ENCODE peak calls at places on chromosomes 6 and 20, in six cellular contexts. J is nephron progenitor cell; K is AG09309; I is G401; E is D341Med; C is central memory CD8-positive, alpha-beta T cell. D is an unnamed sample.

GRCh38 chr6:148723484-148723883 is 23.3 kb upstream of the UST start:
- DNase-seq in J (no peak), K (peak), I (no peak), E (no peak), C (no peak), D (peak)

GRCh38 chr6:30720738-30721197 is 616 bp downstream of the TUBB start:
- DNase-seq in J (peak), K (no peak), I (peak), E (peak), C (no peak), D (peak)

GRCh38 chr20:43065299-43065698 is 124.4 kb downstream of the PTPRT start:
- DNase-seq in J (no peak), K (no peak), I (no peak), E (no peak), C (no peak), D (no peak)

GRCh38 chr6:106591111-106591825 is 38.0 kb downstream of the RTN4IP1 start:
- DNase-seq in J (no peak), K (peak), I (no peak), E (no peak), C (no peak), D (peak)

GRCh38 chr6:46221221-46221793 is 50.5 kb upstream of the ENPP5 start:
- DNase-seq in J (no peak), K (peak), I (peak), E (peak), C (no peak), D (peak)

GRCh38 chr20:10076126-10077080 is 41.6 kb downstream of the ANKEF1 start:
- DNase-seq in J (no peak), K (no peak), I (no peak), E (no peak), C (no peak), D (no peak)

GRCh38 chr6:15520616-15521203 is 142.1 kb downstream of the DTNBP1 start:
- DNase-seq in J (no peak), K (no peak), I (no peak), E (peak), C (no peak), D (no peak)

GRCh38 chr6:53547815-53548496 is 3.1 kb upstream of the GCLC start:
- DNase-seq in J (peak), K (peak), I (peak), E (peak), C (peak), D (peak)